ENCODE peak calls at places on chromosome 22, in six cellular contexts. K is HCT116, W is GM23338, Z is neural progenitor cell, O is GM23248, S is hepatocyte. I is an unnamed sample.

GRCh38 chr22:32411388-32411787 is 659 bp downstream of the RTCB start:
- DNase-seq in W (peak), K (no peak), S (peak), Z (peak), O (peak), I (no peak)

GRCh38 chr22:43821606-43822425 is 9.7 kb upstream of the EFCAB6 start:
- DNase-seq in S (peak), O (no peak), Z (no peak), K (no peak), W (no peak), I (no peak)

GRCh38 chr22:35894937-35895708 is 133.5 kb downstream of the RBFOX2 start:
- DNase-seq in S (peak), Z (peak), K (no peak), W (no peak), O (peak), I (no peak)

GRCh38 chr22:46613606-46613997 is 6.6 kb upstream of the GRAMD4 start:
- DNase-seq in W (no peak), Z (no peak), S (no peak), K (no peak), O (no peak), I (peak)

GRCh38 chr22:31609716-31610115 is 52.3 kb downstream of the PISD start:
- DNase-seq in W (no peak), Z (no peak), K (no peak), O (no peak), S (no peak), I (no peak)

GRCh38 chr22:44403930-44404329 is 91.2 kb upstream of the SHISAL1 start:
- DNase-seq in S (no peak), Z (no peak), K (no peak), W (no peak), O (no peak), I (no peak)

GRCh38 chr22:42655693-42656092 is 6.5 kb upstream of the CYB5R3 start:
- DNase-seq in W (peak), S (no peak), Z (no peak), O (no peak), K (no peak), I (peak)

GRCh38 chr22:31039393-31039792 is 41.7 kb upstream of the SMTN start:
- DNase-seq in O (peak), K (no peak), S (no peak), Z (no peak), W (no peak), I (no peak)

GRCh38 chr22:37566329-37566837 is 6.1 kb downstream of the CDC42EP1 start:
- DNase-seq in Z (no peak), O (no peak), K (no peak), S (no peak), W (no peak), I (no peak)

GRCh38 chr22:33105501-33105911 is 47.3 kb upstream of the SYN3 start:
- DNase-seq in S (peak), O (peak), K (no peak), Z (no peak), W (no peak), I (no peak)

GRCh38 chr22:30969532-30970355 is 679 bp downstream of the TUG1 start:
- DNase-seq in O (peak), S (peak), W (peak), K (no peak), Z (no peak), I (peak)

GRCh38 chr22:16917144-16918003 is 90.6 kb downstream of the GAB4 start:
- DNase-seq in K (peak), W (peak), O (peak), Z (peak), S (peak), I (peak)

GRCh38 chr22:39171623-39172264 is 19.3 kb upstream of the CBX7 start:
- DNase-seq in W (peak), K (no peak), S (no peak), Z (no peak), O (no peak), I (no peak)

GRCh38 chr22:39174498-39175120 is 22.1 kb upstream of the CBX7 start:
- DNase-seq in S (peak), W (peak), O (peak), Z (peak), K (peak), I (no peak)

GRCh38 chr22:39173787-39174497 is 21.5 kb upstream of the CBX7 start:
- DNase-seq in W (no peak), S (no peak), K (no peak), Z (no peak), O (peak), I (no peak)

GRCh38 chr22:39170825-39171622 is 18.5 kb upstream of the CBX7 start:
- DNase-seq in S (peak), O (peak), Z (peak), K (peak), W (peak), I (peak)

DNA sequence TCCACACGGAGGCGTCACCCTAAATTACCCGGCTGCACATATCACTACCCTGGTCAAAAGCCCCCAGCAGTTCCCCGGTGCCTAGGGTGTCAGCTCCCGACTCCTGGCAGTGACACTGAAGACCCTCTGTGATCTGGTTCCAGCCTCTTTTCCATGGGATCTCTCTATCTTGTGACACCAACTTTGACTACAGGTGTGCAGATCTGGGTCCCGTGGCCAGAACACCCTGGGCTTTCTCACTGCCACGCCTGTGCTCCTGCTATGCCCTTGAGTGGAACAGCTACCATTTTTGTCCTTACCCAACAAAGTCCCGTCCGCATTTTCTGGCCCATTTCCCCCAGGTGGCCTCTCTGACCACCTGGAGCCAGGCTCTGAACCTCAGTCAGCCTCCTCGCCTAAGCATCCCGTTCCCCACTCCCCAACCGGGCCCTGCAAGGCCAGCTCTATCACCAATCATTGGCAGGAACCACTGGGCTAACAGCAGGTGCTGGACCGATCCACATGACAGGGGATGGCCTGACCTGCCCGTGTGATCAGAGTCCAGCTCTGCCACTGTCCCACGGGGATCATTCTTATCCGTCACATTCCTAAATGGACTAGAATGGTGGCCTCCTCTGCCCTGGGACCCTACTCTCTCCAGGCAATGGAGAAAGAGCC is 20.7 kb upstream of the CBX7 start:
- DNase-seq in Z (no peak), S (no peak), W (no peak), O (no peak), K (no peak), I (no peak)
- H3K4me2 ChIP-seq in Z (no peak), S (no peak), W (peak), O (no peak), K (peak), I (no peak)

GRCh38 chr22:19412478-19412877 is 19.1 kb downstream of the HIRA start:
- DNase-seq in W (no peak), K (no peak), Z (no peak), O (no peak), S (no peak), I (no peak)
- TF ChIP-seq EZH2phosphoT487 in W (no peak), K (no peak), Z (no peak), O (no peak), S (no peak), I (no peak)

GRCh38 chr22:49034836-49035817 is 792.5 kb downstream of the BRD1 start:
- DNase-seq in W (no peak), Z (no peak), O (no peak), S (no peak), K (no peak), I (no peak)
- H3K4me2 ChIP-seq in W (no peak), Z (no peak), O (no peak), S (no peak), K (no peak), I (no peak)

DNA sequence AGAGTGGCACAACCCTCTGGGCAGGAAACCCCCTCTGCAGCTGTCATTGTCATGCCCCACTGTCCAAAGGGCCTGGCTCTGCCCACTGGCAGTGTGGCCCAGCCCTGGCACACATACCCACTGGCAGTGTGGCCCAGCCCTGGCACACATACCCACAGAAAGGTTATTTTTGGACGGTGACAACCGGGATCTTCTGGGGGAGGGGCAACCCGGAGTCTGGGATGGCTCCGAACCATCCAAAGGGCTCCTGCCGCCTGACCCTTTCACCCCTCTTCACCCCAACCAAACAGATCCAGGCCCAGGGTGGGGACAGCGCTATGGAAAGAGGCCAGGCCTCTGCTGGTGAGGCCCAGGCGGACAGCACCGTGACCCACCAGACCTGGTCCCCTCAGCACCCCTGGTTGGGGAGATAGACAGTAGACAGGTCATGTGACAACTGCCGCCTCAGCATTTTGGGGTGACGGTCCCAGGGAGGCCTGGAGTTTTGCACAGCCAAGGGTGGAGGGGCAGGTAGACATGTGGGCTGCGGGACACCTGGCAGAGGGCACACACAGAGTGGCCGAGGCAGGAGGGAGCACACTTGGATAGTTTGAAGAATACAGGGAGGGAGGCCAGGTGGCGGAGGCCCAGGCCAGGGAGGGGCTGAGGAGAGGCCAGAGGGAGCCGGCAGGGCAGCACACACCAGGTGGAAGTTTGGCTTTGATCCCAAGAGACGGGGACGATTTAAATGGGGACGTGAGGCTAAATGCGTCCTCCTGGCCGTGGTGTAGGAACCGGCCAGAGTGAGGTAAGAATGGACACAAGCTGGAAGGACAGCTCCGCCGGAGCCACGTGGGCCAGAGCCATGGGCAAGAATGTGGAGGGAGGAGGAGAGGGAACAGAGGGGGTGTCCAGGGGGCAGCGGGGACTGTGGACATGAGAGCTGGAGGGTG is 2.9 kb downstream of the MAPK12 start:
- DNase-seq in K (no peak), Z (no peak), O (no peak), W (no peak), S (no peak), I (no peak)
- TF ChIP-seq EZH2phosphoT487 in K (no peak), Z (no peak), O (no peak), W (no peak), S (no peak), I (no peak)

GRCh38 chr22:24427500-24428164 is at the start of gene ADORA2A:
- DNase-seq in S (no peak), O (no peak), Z (no peak), W (peak), K (no peak), I (peak)
- H3K4me2 ChIP-seq in S (no peak), O (no peak), Z (no peak), W (no peak), K (no peak), I (peak)

I was measured in MM.1S.